ENCODE peak calls at places on chromosomes 1 and 21, in ten cellular contexts. One of them, this sample, is unnamed.

GRCh38 chr1:29688477-29689365 is 452.4 kb downstream of the PTPRU start:
- DNase-seq in RWPE1: peak
- DNase-seq in mesothelial cell of epicardium: no peak
- DNase-seq in GM13977: peak
- DNase-seq in heart right ventricle: no peak
- DNase-seq in epithelial cell of esophagus: peak
- DNase-seq in HL-60: no peak
- DNase-seq in endothelial cell: no peak
- DNase-seq in tibial artery: peak
- DNase-seq in omental fat pad: no peak
- DNase-seq in this sample: no peak

GRCh38 chr1:96313216-96313615 is 408.4 kb upstream of the PTBP2 start:
- DNase-seq in RWPE1: peak
- DNase-seq in omental fat pad: no peak
- DNase-seq in mesothelial cell of epicardium: no peak
- DNase-seq in endothelial cell: no peak
- DNase-seq in HL-60: no peak
- DNase-seq in epithelial cell of esophagus: peak
- DNase-seq in GM13977: no peak
- DNase-seq in heart right ventricle: no peak
- DNase-seq in tibial artery: no peak
- DNase-seq in this sample: no peak

GRCh38 chr1:25356441-25356840 is 18.3 kb downstream of the TMEM50A start:
- DNase-seq in epithelial cell of esophagus: no peak
- DNase-seq in HL-60: no peak
- DNase-seq in omental fat pad: no peak
- DNase-seq in endothelial cell: no peak
- DNase-seq in RWPE1: no peak
- DNase-seq in heart right ventricle: no peak
- DNase-seq in GM13977: no peak
- DNase-seq in mesothelial cell of epicardium: no peak
- DNase-seq in tibial artery: no peak
- DNase-seq in this sample: no peak

GRCh38 chr1:199149591-199149990 is 510.8 kb downstream of the PTPRC start:
- DNase-seq in tibial artery: no peak
- DNase-seq in mesothelial cell of epicardium: no peak
- DNase-seq in heart right ventricle: no peak
- DNase-seq in epithelial cell of esophagus: no peak
- DNase-seq in HL-60: no peak
- DNase-seq in endothelial cell: no peak
- DNase-seq in GM13977: no peak
- DNase-seq in omental fat pad: no peak
- DNase-seq in RWPE1: no peak
- DNase-seq in this sample: no peak

GRCh38 chr1:32539584-32540571 is 651 bp downstream of the ZBTB8A start:
- DNase-seq in omental fat pad: no peak
- DNase-seq in tibial artery: peak
- DNase-seq in mesothelial cell of epicardium: peak
- DNase-seq in heart right ventricle: peak
- DNase-seq in HL-60: no peak
- DNase-seq in RWPE1: peak
- DNase-seq in GM13977: peak
- DNase-seq in endothelial cell: peak
- DNase-seq in epithelial cell of esophagus: peak
- DNase-seq in this sample: peak

GRCh38 chr1:73604739-73605138 is 593.2 kb downstream of the LRRIQ3 start:
- DNase-seq in GM13977: no peak
- DNase-seq in endothelial cell: no peak
- DNase-seq in RWPE1: no peak
- DNase-seq in HL-60: no peak
- DNase-seq in omental fat pad: no peak
- DNase-seq in heart right ventricle: no peak
- DNase-seq in epithelial cell of esophagus: peak
- DNase-seq in mesothelial cell of epicardium: no peak
- DNase-seq in tibial artery: no peak
- DNase-seq in this sample: no peak

GRCh38 chr1:223707270-223708000 is 4.9 kb upstream of the CAPN2 start:
- DNase-seq in HL-60: no peak
- DNase-seq in epithelial cell of esophagus: peak
- DNase-seq in endothelial cell: no peak
- DNase-seq in omental fat pad: no peak
- DNase-seq in GM13977: no peak
- DNase-seq in RWPE1: peak
- DNase-seq in mesothelial cell of epicardium: no peak
- DNase-seq in tibial artery: peak
- DNase-seq in heart right ventricle: peak
- DNase-seq in this sample: no peak

GRCh38 chr1:94894630-94895029 is 32.3 kb downstream of the CNN3 start:
- DNase-seq in RWPE1: no peak
- DNase-seq in tibial artery: no peak
- DNase-seq in mesothelial cell of epicardium: no peak
- DNase-seq in endothelial cell: no peak
- DNase-seq in omental fat pad: no peak
- DNase-seq in HL-60: no peak
- DNase-seq in epithelial cell of esophagus: no peak
- DNase-seq in GM13977: no peak
- DNase-seq in heart right ventricle: no peak
- DNase-seq in this sample: no peak

GRCh38 chr1:218942421-218942820 is 231.3 kb upstream of the LYPLAL1 start:
- DNase-seq in epithelial cell of esophagus: no peak
- DNase-seq in omental fat pad: no peak
- DNase-seq in HL-60: no peak
- DNase-seq in endothelial cell: no peak
- DNase-seq in tibial artery: no peak
- DNase-seq in heart right ventricle: peak
- DNase-seq in mesothelial cell of epicardium: no peak
- DNase-seq in GM13977: no peak
- DNase-seq in RWPE1: no peak
- DNase-seq in this sample: no peak

GRCh38 chr1:18114726-18115410 is 7.3 kb downstream of the IGSF21 start:
- DNase-seq in tibial artery: no peak
- DNase-seq in omental fat pad: no peak
- DNase-seq in heart right ventricle: no peak
- DNase-seq in RWPE1: no peak
- DNase-seq in GM13977: no peak
- DNase-seq in epithelial cell of esophagus: no peak
- DNase-seq in mesothelial cell of epicardium: no peak
- DNase-seq in endothelial cell: no peak
- DNase-seq in HL-60: no peak
- DNase-seq in this sample: no peak
- TF ChIP-seq CTCF in tibial artery: no peak
- TF ChIP-seq CTCF in omental fat pad: no peak
- TF ChIP-seq CTCF in heart right ventricle: no peak
- TF ChIP-seq CTCF in RWPE1: no peak
- TF ChIP-seq CTCF in GM13977: no peak
- TF ChIP-seq CTCF in epithelial cell of esophagus: no peak
- TF ChIP-seq CTCF in mesothelial cell of epicardium: no peak
- TF ChIP-seq CTCF in endothelial cell: no peak
- TF ChIP-seq CTCF in HL-60: no peak
- TF ChIP-seq CTCF in this sample: no peak

DNA sequence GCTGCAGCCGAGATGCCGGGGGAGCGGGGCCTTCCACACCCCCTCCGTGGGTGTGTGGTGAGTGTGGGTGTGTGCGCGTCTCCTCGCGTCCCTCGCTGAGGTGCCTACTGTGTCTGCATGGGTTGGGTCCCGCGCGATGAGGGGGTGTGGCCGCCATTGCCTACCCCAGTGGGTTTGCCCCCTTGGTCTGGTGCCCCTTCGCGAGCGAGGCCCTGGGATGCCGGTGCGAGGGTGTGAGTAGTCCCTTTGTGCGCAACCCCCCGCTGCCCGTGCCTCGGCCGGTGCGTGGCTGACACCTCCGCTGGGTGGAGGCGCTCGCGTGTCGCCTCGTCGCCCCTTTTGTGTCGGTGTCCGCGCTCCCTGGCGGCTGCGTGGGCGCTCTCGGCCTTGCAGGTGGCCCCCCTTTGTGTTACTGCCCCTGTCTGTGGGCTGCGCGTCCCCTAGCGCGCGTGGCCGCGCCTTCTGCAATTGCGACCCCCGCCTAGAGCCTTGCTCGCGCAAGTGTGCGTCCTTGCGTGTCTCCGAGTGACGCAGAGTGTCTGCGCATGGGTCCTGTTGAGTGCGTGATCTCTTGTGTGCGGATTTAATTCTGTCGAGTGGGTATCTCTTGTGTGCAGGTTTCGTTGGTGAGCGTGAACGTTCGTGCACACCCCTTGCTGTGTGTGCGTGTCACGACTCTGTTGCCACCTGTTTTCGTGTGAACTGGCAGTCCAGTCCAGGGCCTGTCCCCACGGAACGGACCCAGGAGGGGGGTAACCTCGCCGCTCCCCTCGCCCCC is 552 bp downstream of the TTC3 start:
- DNase-seq in mesothelial cell of epicardium: no peak
- DNase-seq in epithelial cell of esophagus: peak
- DNase-seq in RWPE1: peak
- DNase-seq in GM13977: peak
- DNase-seq in endothelial cell: no peak
- DNase-seq in omental fat pad: no peak
- DNase-seq in heart right ventricle: peak
- DNase-seq in tibial artery: peak
- DNase-seq in HL-60: peak
- DNase-seq in this sample: peak
- TF ChIP-seq CTCF in mesothelial cell of epicardium: no peak
- TF ChIP-seq CTCF in epithelial cell of esophagus: no peak
- TF ChIP-seq CTCF in RWPE1: peak
- TF ChIP-seq CTCF in GM13977: peak
- TF ChIP-seq CTCF in endothelial cell: no peak
- TF ChIP-seq CTCF in omental fat pad: no peak
- TF ChIP-seq CTCF in heart right ventricle: peak
- TF ChIP-seq CTCF in tibial artery: no peak
- TF ChIP-seq CTCF in HL-60: no peak
- TF ChIP-seq CTCF in this sample: no peak

DNA sequence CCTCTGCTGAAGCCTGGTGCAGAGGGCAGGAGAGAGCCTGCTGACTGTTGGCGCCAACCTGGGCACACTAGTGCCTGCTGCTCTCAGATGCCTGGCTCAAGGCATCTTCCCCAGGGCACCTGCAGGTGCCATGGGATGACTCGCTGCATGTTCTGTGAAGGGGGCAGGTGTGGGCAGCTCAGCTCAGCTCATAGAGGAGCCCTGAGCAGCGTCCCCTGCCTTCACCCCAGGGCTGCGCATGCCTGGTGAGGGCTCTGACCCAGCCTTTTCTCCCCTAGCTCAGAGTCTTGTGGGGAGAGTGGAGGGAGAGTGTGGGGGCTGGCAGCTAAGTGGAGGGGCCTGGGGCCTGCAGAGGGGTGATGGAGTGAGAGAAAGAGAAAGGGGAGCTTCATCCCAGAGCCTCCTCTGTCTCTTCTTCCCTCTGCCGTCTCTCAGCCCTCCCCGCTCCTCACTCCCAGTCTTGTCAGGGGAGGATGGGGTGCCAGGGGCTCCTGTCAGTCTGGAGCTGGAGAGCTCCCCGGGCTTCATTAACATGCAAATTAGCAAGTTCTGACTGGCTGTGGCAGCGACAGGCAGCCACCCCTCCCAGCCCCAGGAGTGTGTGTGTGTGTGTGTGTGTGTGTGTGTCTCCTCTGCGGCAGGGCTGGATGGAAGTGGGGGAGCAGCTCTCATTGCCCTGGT is 33.8 kb downstream of the FOXO6 start:
- DNase-seq in epithelial cell of esophagus: peak
- DNase-seq in RWPE1: no peak
- DNase-seq in endothelial cell: no peak
- DNase-seq in tibial artery: no peak
- DNase-seq in omental fat pad: no peak
- DNase-seq in GM13977: no peak
- DNase-seq in heart right ventricle: no peak
- DNase-seq in mesothelial cell of epicardium: no peak
- DNase-seq in HL-60: no peak
- DNase-seq in this sample: peak
- TF ChIP-seq CTCF in epithelial cell of esophagus: peak
- TF ChIP-seq CTCF in RWPE1: no peak
- TF ChIP-seq CTCF in endothelial cell: no peak
- TF ChIP-seq CTCF in tibial artery: no peak
- TF ChIP-seq CTCF in omental fat pad: no peak
- TF ChIP-seq CTCF in GM13977: no peak
- TF ChIP-seq CTCF in heart right ventricle: no peak
- TF ChIP-seq CTCF in mesothelial cell of epicardium: no peak
- TF ChIP-seq CTCF in HL-60: no peak
- TF ChIP-seq CTCF in this sample: no peak

DNA sequence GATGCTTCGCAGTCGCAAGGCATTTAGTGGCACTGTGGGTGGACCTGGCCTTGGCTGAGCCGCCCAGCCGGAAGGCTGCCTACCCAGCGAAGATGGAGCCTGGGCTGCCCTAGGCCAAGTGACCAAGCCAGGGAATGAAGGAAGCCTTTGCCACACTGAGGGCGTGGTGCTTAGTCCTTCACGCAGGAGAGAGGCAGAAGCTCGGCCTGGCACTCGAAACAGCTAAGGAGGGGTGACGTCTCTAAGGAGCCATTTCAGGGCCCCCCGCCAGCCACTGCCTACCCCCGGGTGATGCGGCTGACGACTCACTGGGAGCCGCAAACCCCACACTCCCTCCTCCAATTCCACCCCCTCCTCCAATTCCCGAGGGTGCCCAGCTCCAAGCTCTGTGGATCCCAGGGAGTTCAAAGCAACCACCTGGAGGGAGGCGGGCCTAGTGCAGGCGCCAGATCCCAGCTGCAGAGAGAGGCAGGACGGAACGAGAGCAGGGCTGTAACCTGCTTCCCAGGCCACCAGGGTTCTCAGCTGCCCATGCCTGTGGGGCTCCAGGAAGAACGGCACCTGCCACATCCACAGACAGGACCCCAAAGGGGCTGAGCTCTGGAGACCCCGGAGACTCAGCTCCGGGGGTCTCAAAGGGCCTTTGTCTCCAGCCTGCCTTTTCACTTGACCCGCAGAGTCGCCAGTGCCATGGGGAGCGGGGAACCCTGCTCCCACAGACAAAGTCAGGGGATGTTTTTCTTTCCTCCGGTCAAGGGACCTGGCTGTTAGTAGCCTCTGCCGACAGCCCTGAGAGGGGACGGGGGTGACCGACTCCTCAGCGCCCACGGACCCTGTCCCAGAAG is 75.8 kb downstream of the ARHGEF16 start:
- DNase-seq in GM13977: no peak
- DNase-seq in tibial artery: peak
- DNase-seq in mesothelial cell of epicardium: no peak
- DNase-seq in RWPE1: peak
- DNase-seq in HL-60: no peak
- DNase-seq in heart right ventricle: no peak
- DNase-seq in endothelial cell: peak
- DNase-seq in epithelial cell of esophagus: peak
- DNase-seq in omental fat pad: no peak
- DNase-seq in this sample: peak
- TF ChIP-seq CTCF in GM13977: no peak
- TF ChIP-seq CTCF in tibial artery: peak
- TF ChIP-seq CTCF in mesothelial cell of epicardium: no peak
- TF ChIP-seq CTCF in RWPE1: no peak
- TF ChIP-seq CTCF in HL-60: no peak
- TF ChIP-seq CTCF in heart right ventricle: no peak
- TF ChIP-seq CTCF in endothelial cell: no peak
- TF ChIP-seq CTCF in epithelial cell of esophagus: peak
- TF ChIP-seq CTCF in omental fat pad: no peak
- TF ChIP-seq CTCF in this sample: no peak

GRCh38 chr21:42455196-42455595 is 40.8 kb downstream of the RSPH1 start:
- DNase-seq in mesothelial cell of epicardium: no peak
- DNase-seq in omental fat pad: no peak
- DNase-seq in tibial artery: no peak
- DNase-seq in epithelial cell of esophagus: peak
- DNase-seq in HL-60: no peak
- DNase-seq in GM13977: no peak
- DNase-seq in endothelial cell: no peak
- DNase-seq in heart right ventricle: no peak
- DNase-seq in RWPE1: peak
- DNase-seq in this sample: no peak
- TF ChIP-seq CTCF in mesothelial cell of epicardium: no peak
- TF ChIP-seq CTCF in omental fat pad: no peak
- TF ChIP-seq CTCF in tibial artery: no peak
- TF ChIP-seq CTCF in epithelial cell of esophagus: no peak
- TF ChIP-seq CTCF in HL-60: no peak
- TF ChIP-seq CTCF in GM13977: no peak
- TF ChIP-seq CTCF in endothelial cell: no peak
- TF ChIP-seq CTCF in heart right ventricle: no peak
- TF ChIP-seq CTCF in RWPE1: no peak
- TF ChIP-seq CTCF in this sample: no peak

GRCh38 chr1:47703981-47704596 is 266.2 kb downstream of the FOXD2 start:
- DNase-seq in omental fat pad: no peak
- DNase-seq in heart right ventricle: no peak
- DNase-seq in endothelial cell: no peak
- DNase-seq in GM13977: no peak
- DNase-seq in tibial artery: no peak
- DNase-seq in epithelial cell of esophagus: peak
- DNase-seq in mesothelial cell of epicardium: no peak
- DNase-seq in HL-60: no peak
- DNase-seq in RWPE1: peak
- DNase-seq in this sample: no peak
- TF ChIP-seq CTCF in omental fat pad: no peak
- TF ChIP-seq CTCF in heart right ventricle: peak
- TF ChIP-seq CTCF in endothelial cell: no peak
- TF ChIP-seq CTCF in GM13977: no peak
- TF ChIP-seq CTCF in tibial artery: peak
- TF ChIP-seq CTCF in epithelial cell of esophagus: peak
- TF ChIP-seq CTCF in mesothelial cell of epicardium: no peak
- TF ChIP-seq CTCF in HL-60: no peak
- TF ChIP-seq CTCF in RWPE1: no peak
- TF ChIP-seq CTCF in this sample: no peak